ENCODE peak calls at places on chromosome 17, in seven cellular contexts. H is retinal pigment epithelial cell, C is fibroblast of lung, S is dorsolateral prefrontal cortex, R is OCI-LY7, Q is neural progenitor cell, U is adrenal gland. N is an unnamed sample.

GRCh38 chr17:67246648-67247415 is 1.8 kb upstream of the HELZ start:
- DNase-seq in H (peak; percentile 91), S (no peak), Q (peak; percentile 28), C (no peak), R (no peak), U (peak; percentile 79), N (no peak)

GRCh38 chr17:57781386-57782050 is 36.4 kb upstream of the CCDC182 start:
- DNase-seq in U (no peak), Q (peak; percentile 19), R (no peak), S (no peak), C (no peak), H (no peak), N (no peak)

GRCh38 chr17:8532021-8532420 is 96.3 kb downstream of the NDEL1 start:
- DNase-seq in Q (no peak), U (no peak), S (no peak), R (no peak), H (no peak), C (no peak), N (no peak)

GRCh38 chr17:49045376-49045775 is 48.2 kb downstream of the IGF2BP1 start:
- DNase-seq in S (no peak), H (no peak), R (no peak), U (no peak), Q (no peak), C (no peak), N (no peak)

GRCh38 chr17:41404024-41404651 is 6.7 kb upstream of the KRT31 start:
- DNase-seq in Q (no peak), R (no peak), C (peak; percentile 90), S (no peak), H (peak; percentile 88), U (peak; percentile 65), N (no peak)

GRCh38 chr17:27657620-27658019 is 26.6 kb downstream of the LGALS9 start:
- DNase-seq in S (no peak), R (no peak), Q (peak; percentile 51), U (no peak), C (peak; percentile 18), H (no peak), N (no peak)

GRCh38 chr17:21252875-21253645 is at the start of gene NATD1:
- DNase-seq in R (peak; percentile 90), H (peak; percentile 38), Q (peak; percentile 96), U (peak; percentile 93), S (peak; percentile 87), C (peak; percentile 84), N (peak; percentile 80)

GRCh38 chr17:82952019-82952418 is 112.2 kb upstream of the ZNF750 start:
- DNase-seq in S (peak; percentile 21), R (no peak), U (no peak), H (no peak), Q (no peak), C (no peak), N (no peak)

GRCh38 chr17:41333836-41334235 is 16.8 kb downstream of the KRT33A start:
- DNase-seq in Q (no peak), C (no peak), U (no peak), R (no peak), S (no peak), H (no peak), N (no peak)

GRCh38 chr17:652310-652709 is 62.3 kb downstream of the VPS53 start:
- DNase-seq in C (no peak), H (no peak), Q (no peak), R (no peak), S (peak; percentile 68), U (no peak), N (no peak)

GRCh38 chr17:39963826-39964225 is 1.0 kb downstream of the GSDMA start:
- DNase-seq in R (no peak), C (no peak), H (no peak), U (no peak), S (no peak), Q (no peak), N (no peak)

GRCh38 chr17:13334374-13334773 is 267.4 kb downstream of the HS3ST3A1 start:
- DNase-seq in Q (no peak), U (no peak), R (no peak), H (no peak), C (no peak), S (no peak), N (no peak)

GRCh38 chr17:50763716-50764450 is 3.4 kb downstream of the ANKRD40CL start:
- DNase-seq in R (no peak), H (no peak), C (no peak), S (no peak), Q (no peak), U (no peak), N (no peak)

GRCh38 chr17:1313270-1314005 is 34.0 kb downstream of the TRARG1 start:
- DNase-seq in S (no peak), R (no peak), C (no peak), H (no peak), Q (no peak), U (no peak), N (no peak)

GRCh38 chr17:16922386-16923096 is 49.4 kb downstream of the TNFRSF13B start:
- DNase-seq in S (no peak), Q (no peak), H (no peak), C (no peak), R (peak; percentile 62), U (no peak), N (no peak)

GRCh38 chr17:16918443-16918842 is 53.5 kb downstream of the TNFRSF13B start:
- DNase-seq in C (no peak), Q (no peak), U (no peak), S (peak; percentile 3), R (no peak), H (no peak), N (no peak)

GRCh38 chr17:16920628-16921020 is 51.3 kb downstream of the TNFRSF13B start:
- DNase-seq in C (no peak), Q (no peak), H (no peak), S (peak; percentile 15), U (no peak), R (no peak), N (no peak)

GRCh38 chr17:16917995-16918394 is 53.9 kb downstream of the TNFRSF13B start:
- DNase-seq in S (peak; percentile 16), U (no peak), R (no peak), Q (no peak), C (no peak), H (no peak), N (no peak)

DNA sequence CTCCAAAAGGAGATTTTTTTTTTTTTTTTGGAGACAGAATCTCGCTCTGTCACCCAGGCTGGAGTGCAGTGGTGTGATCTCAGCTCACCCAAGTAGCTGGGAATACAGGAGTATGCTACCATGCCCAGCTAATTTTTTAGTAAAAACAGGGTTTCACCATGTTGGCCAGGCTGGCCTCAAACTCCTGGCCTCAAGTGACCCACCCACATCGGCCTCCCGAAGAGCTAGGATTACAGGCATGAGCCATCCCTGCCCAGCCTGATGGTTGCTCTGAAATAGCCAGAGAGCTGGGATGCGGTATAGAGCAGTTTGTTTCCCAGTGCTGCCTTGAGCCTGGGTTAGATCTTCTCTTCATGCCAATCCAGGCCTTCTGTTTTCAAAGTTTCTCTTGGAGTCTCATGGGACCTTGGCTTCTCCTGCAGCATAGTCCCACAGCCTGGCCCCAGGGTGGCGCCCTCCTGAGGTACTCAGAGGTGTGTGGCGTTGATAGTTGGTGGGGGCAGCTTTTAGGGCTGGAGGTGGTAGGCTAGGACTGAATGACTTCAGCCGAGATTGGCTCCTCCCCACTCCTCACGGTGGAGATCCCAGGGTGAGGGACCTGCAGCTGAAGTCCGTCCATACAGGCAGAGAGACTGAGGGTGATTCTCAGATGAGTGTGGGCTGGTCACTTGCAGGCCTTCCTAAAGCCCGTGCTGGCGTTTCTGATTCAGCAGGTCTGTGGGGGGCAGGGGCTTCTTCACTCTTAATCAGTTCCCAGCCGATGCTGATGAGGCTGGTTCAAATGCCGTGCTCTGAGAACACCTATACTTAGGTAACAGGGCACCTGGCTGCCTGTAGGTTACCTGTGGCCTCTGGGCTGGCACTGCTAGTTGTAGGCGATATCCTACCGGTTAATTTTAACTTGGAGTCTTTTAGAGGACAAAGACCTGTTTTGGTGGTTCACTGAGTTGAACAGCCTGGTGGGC is 52.0 kb downstream of the TNFRSF13B start:
- DNase-seq in C (no peak), S (peak; percentile 23), Q (no peak), U (no peak), R (no peak), H (no peak), N (no peak)
- TF ChIP-seq CTCF in C (no peak), S (no peak), Q (peak; percentile 28), U (no peak), R (peak; percentile 63), H (peak; percentile 13), N (no peak)

GRCh38 chr17:81666342-81667191 is at the start of the genes CCDC137 and OXLD1:
- DNase-seq in R (peak; percentile 99), S (peak; percentile 96), H (peak; percentile 86), U (peak; percentile 94), C (peak; percentile 96), Q (peak; percentile 98), N (peak; percentile 98)

GRCh38 chr17:81666092-81666341 is 388 bp downstream of the OXLD1 start:
- DNase-seq in R (peak; percentile 45), Q (peak; percentile 81), S (no peak), U (no peak), C (peak; percentile 22), H (no peak), N (no peak)

GRCh38 chr17:81664051-81664470 is 2.3 kb downstream of the OXLD1 start:
- DNase-seq in S (no peak), Q (no peak), R (no peak), U (no peak), H (no peak), C (no peak), N (no peak)

GRCh38 chr17:81665205-81666091 is 957 bp downstream of the OXLD1 start:
- DNase-seq in R (peak; percentile 61), Q (peak; percentile 23), C (peak; percentile 23), H (no peak), U (no peak), S (peak; percentile 66), N (no peak)

DNA sequence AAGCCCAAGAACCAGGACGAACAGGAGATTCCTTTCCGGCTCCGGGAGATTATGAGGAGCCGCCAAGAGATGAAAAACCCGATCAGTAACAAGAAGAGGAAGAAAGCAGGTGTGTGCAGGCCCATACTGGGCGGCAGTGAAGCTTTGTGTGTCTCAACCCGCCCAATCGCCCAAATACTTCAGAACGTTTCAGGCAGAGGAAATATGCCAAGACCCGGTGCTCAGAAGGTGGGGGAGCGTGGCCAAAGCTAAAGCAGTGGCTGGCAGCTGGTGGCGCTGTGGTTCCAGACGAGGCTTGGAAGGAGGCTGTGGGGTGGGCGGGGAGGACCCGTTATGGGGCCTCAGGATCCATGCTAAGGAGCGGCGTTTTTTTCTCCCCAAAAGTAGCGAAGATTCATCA is 1.2 kb downstream of the CCDC137 start:
- DNase-seq in S (no peak), Q (peak; percentile 48), C (no peak), R (peak; percentile 54), U (no peak), H (no peak), N (peak; percentile 39)
- TF ChIP-seq CTCF in S (no peak), Q (no peak), C (peak; percentile 7), R (peak; percentile 82), U (no peak), H (no peak), N (no peak)

DNA sequence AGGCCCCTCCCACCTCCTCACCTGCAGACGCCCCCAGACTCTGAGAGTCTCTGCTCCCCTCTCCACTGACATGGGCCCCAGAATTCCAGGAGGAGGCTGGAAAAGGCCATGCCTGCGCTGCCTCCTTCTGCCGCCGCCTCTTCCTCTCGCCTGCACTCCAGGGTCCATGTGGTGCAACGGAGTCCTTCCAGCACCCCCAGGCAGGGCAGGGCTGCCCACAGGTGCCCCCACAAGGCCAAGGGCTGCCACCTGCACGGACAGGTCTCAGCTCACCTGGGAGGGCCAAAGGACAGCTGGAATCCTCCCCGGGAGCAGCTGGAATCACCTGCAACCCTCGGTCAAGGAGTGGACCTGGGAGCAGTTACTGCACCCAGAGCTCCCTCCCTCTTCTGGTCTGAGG is 194.9 kb downstream of the RBFOX3 start:
- DNase-seq in S (no peak), Q (no peak), C (no peak), U (no peak), H (no peak), R (no peak), N (no peak)
- TF ChIP-seq CTCF in S (no peak), Q (no peak), C (no peak), U (no peak), H (no peak), R (no peak), N (no peak)

GRCh38 chr17:17767096-17767470 is 69.7 kb downstream of the SREBF1 start:
- DNase-seq in U (no peak), C (no peak), R (no peak), Q (peak; percentile 55), S (no peak), H (peak; percentile 69), N (no peak)
- TF ChIP-seq CTCF in U (no peak), C (no peak), R (no peak), Q (no peak), S (no peak), H (no peak), N (no peak)